ENCODE peak calls at places on chromosome 15, in ten cellular contexts. C is psoas muscle, X is ascending aorta, R is GM10248, T is suprapubic skin, F is AG04449, W is endothelial cell, H is activated B cell treated with CpG ODN at 0.5 μM for 24 hours, I is WTC11, B is choroid plexus epithelial cell. P is an unnamed sample.

GRCh38 chr15:90902996-90903732 is at the start of gene MAN2A2:
- DNase-seq in B (peak), F (no peak), X (peak), T (no peak), H (peak), C (peak), I (peak), R (peak), W (peak), P (peak)

GRCh38 chr15:22930782-22931484 is 49.2 kb downstream of the CYFIP1 start:
- DNase-seq in B (no peak), X (no peak), T (no peak), F (no peak), C (peak), R (no peak), I (no peak), W (no peak), H (no peak), P (no peak)

GRCh38 chr15:98850991-98851776 is 156.4 kb downstream of the PGPEP1L start:
- DNase-seq in W (peak), I (peak), B (peak), C (peak), R (peak), H (peak), X (peak), T (peak), F (no peak), P (peak)

GRCh38 chr15:51267714-51268105 is 70.7 kb downstream of the CYP19A1 start:
- DNase-seq in C (no peak), W (peak), B (peak), H (no peak), X (no peak), T (no peak), I (peak), R (no peak), F (no peak), P (no peak)

GRCh38 chr15:99956022-99956775 is 223.0 kb upstream of the LYSMD4 start:
- DNase-seq in C (no peak), H (no peak), X (peak), W (no peak), T (peak), R (peak), F (no peak), I (no peak), B (no peak), P (no peak)

GRCh38 chr15:85950101-85950500 is 129.6 kb upstream of the AGBL1 start:
- DNase-seq in X (no peak), C (peak), T (no peak), W (no peak), H (no peak), B (no peak), F (no peak), R (no peak), I (no peak), P (no peak)

GRCh38 chr15:101054991-101055390 is 135.8 kb downstream of the LRRK1 start:
- DNase-seq in C (no peak), H (no peak), T (peak), F (no peak), R (no peak), W (no peak), B (no peak), X (peak), I (no peak), P (no peak)

GRCh38 chr15:79439236-79439635 is 7.1 kb downstream of the MINAR1 start:
- DNase-seq in C (no peak), I (no peak), B (no peak), R (no peak), T (no peak), H (no peak), X (no peak), W (no peak), F (no peak), P (no peak)

GRCh38 chr15:75167588-75168076 is 34.0 kb upstream of the C15orf39 start:
- DNase-seq in B (peak), I (no peak), W (no peak), T (no peak), X (no peak), F (no peak), H (no peak), R (no peak), C (no peak), P (no peak)

GRCh38 chr15:68503791-68504720 is 72.1 kb upstream of the ITGA11 start:
- DNase-seq in B (peak), C (no peak), X (peak), I (no peak), H (no peak), F (no peak), T (no peak), R (no peak), W (no peak), P (no peak)

GRCh38 chr15:65184305-65184943 is 718 bp downstream of the CLPX start:
- DNase-seq in I (peak), B (peak), W (peak), F (no peak), T (peak), X (peak), H (peak), R (peak), C (peak), P (peak)

GRCh38 chr15:29342201-29342600 is 72.6 kb upstream of the NSMCE3 start:
- DNase-seq in X (no peak), F (no peak), B (no peak), R (no peak), H (no peak), I (no peak), C (no peak), W (no peak), T (no peak), P (no peak)

GRCh38 chr15:75891895-75892294 is 11.8 kb upstream of the FBXO22 start:
- DNase-seq in C (no peak), F (peak), I (no peak), R (no peak), B (peak), T (no peak), H (no peak), X (no peak), W (no peak), P (no peak)

GRCh38 chr15:41647269-41647668 is 12.9 kb upstream of the MGA start:
- DNase-seq in F (no peak), B (peak), C (no peak), H (no peak), R (no peak), W (no peak), T (no peak), X (no peak), I (no peak), P (no peak)

GRCh38 chr15:92629276-92629974 is 26.1 kb downstream of the FAM174B start:
- DNase-seq in W (no peak), F (no peak), B (no peak), X (no peak), C (no peak), I (no peak), T (no peak), H (no peak), R (no peak), P (no peak)

GRCh38 chr15:42491540-42492225 is 742 bp upstream of the ZNF106 start:
- DNase-seq in C (no peak), H (no peak), T (no peak), F (peak), I (no peak), W (no peak), R (no peak), X (no peak), B (peak), P (no peak)

GRCh38 chr15:33370225-33371020 is 59.7 kb downstream of the RYR3 start:
- DNase-seq in W (no peak), T (no peak), C (no peak), X (no peak), F (no peak), I (no peak), H (no peak), B (no peak), R (no peak), P (no peak)

GRCh38 chr15:25245801-25246622 is 192.8 kb downstream of the UBE3A start:
- DNase-seq in B (no peak), X (peak), F (no peak), I (peak), R (no peak), T (no peak), W (no peak), H (no peak), C (peak), P (no peak)

GRCh38 chr15:84868037-84868880 is 16.2 kb upstream of the SLC28A1 start:
- DNase-seq in I (no peak), B (no peak), T (no peak), R (no peak), C (no peak), X (peak), F (no peak), H (no peak), W (no peak), P (no peak)

GRCh38 chr15:98953000-98953776 is 54.4 kb downstream of the PGPEP1L start:
- DNase-seq in T (peak), H (no peak), I (no peak), C (no peak), X (no peak), F (no peak), W (no peak), R (peak), B (no peak), P (no peak)

GRCh38 chr15:28132524-28133275 is 33.6 kb upstream of the OCA2 start:
- DNase-seq in W (no peak), I (no peak), R (no peak), C (no peak), T (no peak), B (peak), X (no peak), F (no peak), H (no peak), P (no peak)

GRCh38 chr15:94460624-94461023 is 229.3 kb downstream of the MCTP2 start:
- DNase-seq in F (no peak), X (no peak), C (no peak), H (no peak), T (no peak), I (no peak), B (no peak), W (no peak), R (no peak), P (no peak)

GRCh38 chr15:59746777-59747176 is 57.7 kb upstream of the BNIP2 start:
- DNase-seq in B (no peak), R (no peak), W (no peak), T (no peak), X (no peak), I (no peak), H (no peak), C (no peak), F (no peak), P (no peak)

GRCh38 chr15:39908186-39908585 is 11.9 kb downstream of the GPR176 start:
- DNase-seq in X (no peak), F (peak), H (no peak), C (no peak), I (no peak), R (no peak), B (peak), W (no peak), T (no peak), P (no peak)

GRCh38 chr15:89863918-89864317 is 29.9 kb downstream of the AP3S2 start:
- DNase-seq in R (no peak), C (no peak), W (no peak), X (no peak), I (no peak), T (no peak), H (no peak), F (no peak), B (peak), P (no peak)
- TF ChIP-seq CTCF in R (no peak), C (no peak), W (no peak), X (no peak), I (no peak), T (no peak), H (no peak), F (no peak), B (no peak), P (no peak)

GRCh38 chr15:67199881-67200763 is 54.3 kb downstream of the AAGAB start:
- DNase-seq in C (no peak), H (no peak), F (no peak), I (no peak), X (no peak), W (no peak), R (no peak), B (peak), T (no peak), P (no peak)
- TF ChIP-seq CTCF in C (no peak), H (no peak), F (no peak), I (no peak), X (no peak), W (no peak), R (no peak), B (no peak), T (no peak), P (no peak)

GRCh38 chr15:45136378-45136764 is 6.6 kb downstream of the DUOX1 start:
- DNase-seq in T (no peak), X (no peak), I (peak), R (no peak), H (no peak), C (no peak), B (no peak), W (peak), F (no peak), P (no peak)
- TF ChIP-seq CTCF in T (no peak), X (no peak), I (no peak), R (peak), H (no peak), C (no peak), B (peak), W (peak), F (peak), P (peak)

GRCh38 chr15:88309363-88309762 is 52.8 kb upstream of the NTRK3 start:
- DNase-seq in R (no peak), F (no peak), B (no peak), C (no peak), I (no peak), X (no peak), T (no peak), H (no peak), W (no peak), P (no peak)
- TF ChIP-seq CTCF in R (no peak), F (no peak), B (no peak), C (no peak), I (no peak), X (no peak), T (no peak), H (no peak), W (no peak), P (no peak)

DNA sequence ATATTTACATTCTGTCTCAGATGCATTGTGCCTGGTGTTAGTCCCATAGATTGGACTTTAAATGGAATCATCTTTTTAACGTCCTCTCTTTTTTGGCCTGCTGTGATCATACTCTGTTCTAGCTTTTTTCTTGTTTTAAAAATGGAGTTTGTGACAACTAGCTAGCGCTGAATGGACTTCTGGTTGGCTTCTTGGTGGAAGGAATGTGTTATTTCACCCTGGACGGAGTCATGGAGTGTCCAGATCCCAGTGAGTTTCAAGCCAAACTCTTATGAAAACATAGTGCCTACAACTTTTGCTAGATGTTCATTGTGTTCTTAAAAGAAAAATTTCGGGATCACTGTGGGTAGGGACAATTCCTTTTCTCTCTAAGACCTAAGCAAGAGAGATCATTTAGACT is 192.6 kb downstream of the TCF12 start:
- DNase-seq in F (no peak), W (no peak), H (no peak), B (no peak), I (no peak), C (no peak), R (no peak), T (no peak), X (no peak), P (no peak)
- TF ChIP-seq CTCF in F (no peak), W (peak), H (no peak), B (peak), I (no peak), C (peak), R (no peak), T (no peak), X (peak), P (no peak)

GRCh38 chr15:89206908-89207331 is 14.5 kb downstream of the RLBP1 start:
- DNase-seq in H (peak), X (peak), C (peak), B (peak), T (peak), F (no peak), I (peak), W (peak), R (peak), P (peak)
- TF ChIP-seq CTCF in H (peak), X (peak), C (peak), B (peak), T (peak), F (peak), I (peak), W (peak), R (peak), P (peak)

GRCh38 chr15:47194718-47195117 is 522.6 kb upstream of the SEMA6D start:
- DNase-seq in H (no peak), R (no peak), X (no peak), B (peak), F (no peak), T (no peak), I (no peak), W (no peak), C (no peak), P (no peak)
- TF ChIP-seq CTCF in H (no peak), R (no peak), X (no peak), B (peak), F (peak), T (no peak), I (no peak), W (no peak), C (peak), P (no peak)

DNA sequence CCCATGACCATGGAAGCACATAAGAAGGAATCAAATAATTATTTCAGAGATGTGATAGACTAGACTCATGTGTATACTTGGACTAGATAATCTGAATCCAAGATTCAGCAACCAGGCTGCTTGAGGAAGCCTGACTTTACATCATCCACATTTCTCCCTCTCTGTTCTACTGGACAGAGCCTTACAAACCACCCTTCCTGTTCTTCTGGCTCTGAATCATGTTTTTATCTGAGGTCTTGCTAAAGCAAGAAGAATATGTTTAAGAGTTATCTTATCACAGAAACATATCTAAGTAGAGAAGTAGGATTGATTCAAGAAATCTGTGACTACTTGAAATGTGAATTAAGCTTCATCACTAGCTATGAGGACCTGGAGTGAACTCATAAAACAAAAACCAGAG is 71.1 kb upstream of the SLC24A5 start:
- DNase-seq in F (no peak), X (no peak), C (no peak), W (no peak), R (no peak), I (no peak), T (no peak), H (no peak), B (peak), P (no peak)
- TF ChIP-seq CTCF in F (no peak), X (no peak), C (no peak), W (no peak), R (no peak), I (no peak), T (no peak), H (no peak), B (no peak), P (no peak)

GRCh38 chr15:88680241-88680910 is 41.6 kb downstream of the ISG20 start:
- DNase-seq in B (no peak), W (no peak), C (no peak), I (no peak), H (no peak), T (no peak), X (no peak), R (no peak), F (no peak), P (no peak)
- TF ChIP-seq CTCF in B (no peak), W (no peak), C (no peak), I (no peak), H (no peak), T (no peak), X (no peak), R (no peak), F (no peak), P (no peak)